ENCODE peak calls at places on chromosome 19, in ten cellular contexts. J is AG20443, E is NCI-H2029 treated with DMSO at 0.1 percent for 48 hours, V is T-helper 1 cell, N is breast epithelium, W is myocyte, A is NCI-H2171, C is NCI-H1930, L is Right ventricle myocardium superior, D is lower leg skin. T is an unnamed sample.

GRCh38 chr19:49116544-49116943 is 2.4 kb downstream of the LIN7B start:
- DNase-seq in J (no peak), E (no peak), V (no peak), N (no peak), W (no peak), A (no peak), C (no peak), L (peak), D (no peak), T (peak)

GRCh38 chr19:3179739-3180293 is 1.2 kb downstream of the S1PR4 start:
- DNase-seq in J (no peak), E (no peak), V (no peak), N (no peak), W (no peak), A (no peak), C (no peak), L (no peak), D (no peak), T (no peak)

GRCh38 chr19:12789098-12789903 is 2.0 kb upstream of the JUNB start:
- DNase-seq in J (no peak), E (no peak), V (no peak), N (no peak), W (peak), A (no peak), C (no peak), L (no peak), D (no peak), T (no peak)

GRCh38 chr19:50837300-50837699 is 3.9 kb upstream of the KLK15 start:
- DNase-seq in J (no peak), E (no peak), V (no peak), N (no peak), W (no peak), A (peak), C (no peak), L (no peak), D (no peak), T (no peak)

GRCh38 chr19:8811315-8812172 is 20.6 kb downstream of the ZNF558 start:
- DNase-seq in J (no peak), E (no peak), V (no peak), N (no peak), W (peak), A (no peak), C (no peak), L (no peak), D (no peak), T (no peak)

GRCh38 chr19:2113436-2114211 is 16.9 kb downstream of the IZUMO4 start:
- DNase-seq in J (no peak), E (no peak), V (no peak), N (no peak), W (peak), A (no peak), C (no peak), L (no peak), D (no peak), T (no peak)

GRCh38 chr19:38793671-38794070 is 4.7 kb downstream of the LGALS7B start:
- DNase-seq in J (no peak), E (no peak), V (no peak), N (no peak), W (no peak), A (no peak), C (no peak), L (no peak), D (no peak), T (no peak)

GRCh38 chr19:46159893-46160775 is 12.1 kb downstream of the IGFL2 start:
- DNase-seq in J (no peak), E (no peak), V (no peak), N (no peak), W (no peak), A (no peak), C (no peak), L (no peak), D (no peak), T (no peak)

GRCh38 chr19:6739884-6740588 is 556 bp downstream of the TRIP10 start:
- DNase-seq in J (no peak), E (no peak), V (no peak), N (no peak), W (peak), A (no peak), C (no peak), L (no peak), D (peak), T (no peak)

GRCh38 chr19:2035590-2035991 is 15.5 kb downstream of the MKNK2 start:
- DNase-seq in J (no peak), E (no peak), V (no peak), N (no peak), W (no peak), A (no peak), C (no peak), L (peak), D (no peak), T (no peak)

GRCh38 chr19:6271721-6272410 is 7.9 kb downstream of the MLLT1 start:
- DNase-seq in J (peak), E (peak), V (no peak), N (peak), W (peak), A (no peak), C (no peak), L (peak), D (peak), T (no peak)

T was measured in vagina.